ENCODE peak calls at places on chromosomes 1 and 21, in ten cellular contexts. C is mesothelial cell of epicardium; U is GM20000; A is aorta; Z is activated T-helper 2 cell treated with anti-CD3 and anti-CD28 coated beads, Interferon-gamma antibody, Interleukin-2, Interleukin-4, amounts not matched to agents 10 μg/mL and 5 μg/mL and 100 μg/mL, durations not matched to agents 14 hours and 24 hours and 36 hours; Y is HFF-Myc; R is NCI-H69; H is endodermal cell; P is cerebellar cortex; G is IMR-90. L is an unnamed sample.

GRCh38 chr1:227896710-227897655 is 50.7 kb downstream of the WNT9A start:
- DNase-seq in C (peak), U (no peak), A (peak), Z (no peak), Y (no peak), R (no peak), H (peak), P (no peak), G (no peak), L (peak)

GRCh38 chr21:25999935-26000582 is 170.5 kb downstream of the APP start:
- DNase-seq in C (no peak), U (no peak), A (no peak), Z (peak), Y (no peak), R (no peak), H (no peak), P (peak), G (no peak), L (no peak)

GRCh38 chr1:1001057-1001630 is 1.2 kb upstream of the HES4 start:
- DNase-seq in C (no peak), U (peak), A (peak), Z (no peak), Y (no peak), R (peak), H (peak), P (no peak), G (no peak), L (no peak)

GRCh38 chr1:11238311-11238710 is 24.0 kb downstream of the MTOR start:
- DNase-seq in C (no peak), U (no peak), A (no peak), Z (no peak), Y (no peak), R (no peak), H (no peak), P (peak), G (no peak), L (no peak)

GRCh38 chr1:236156512-236157208 is 14.3 kb downstream of the GPR137B start:
- DNase-seq in C (no peak), U (peak), A (peak), Z (no peak), Y (no peak), R (peak), H (no peak), P (no peak), G (no peak), L (peak)

GRCh38 chr1:89451011-89451410 is 73.6 kb upstream of the LRRC8B start:
- DNase-seq in C (no peak), U (peak), A (no peak), Z (no peak), Y (no peak), R (no peak), H (no peak), P (no peak), G (peak), L (no peak)

GRCh38 chr1:200131551-200132125 is 104.1 kb downstream of the NR5A2 start:
- DNase-seq in C (no peak), U (no peak), A (no peak), Z (no peak), Y (no peak), R (no peak), H (no peak), P (no peak), G (peak), L (no peak)

GRCh38 chr21:22791986-22792560 is 1793.9 kb downstream of the NCAM2 start:
- DNase-seq in C (no peak), U (peak), A (no peak), Z (no peak), Y (peak), R (peak), H (peak), P (peak), G (peak), L (no peak)

GRCh38 chr1:111604931-111605330 is 14.7 kb upstream of the RAP1A start:
- DNase-seq in C (no peak), U (no peak), A (no peak), Z (no peak), Y (no peak), R (no peak), H (no peak), P (no peak), G (peak), L (no peak)

GRCh38 chr1:5577255-5578040 is 414.8 kb downstream of the NPHP4 start:
- DNase-seq in C (peak), U (no peak), A (no peak), Z (no peak), Y (no peak), R (no peak), H (peak), P (no peak), G (no peak), L (no peak)

GRCh38 chr1:76281306-76281705 is 206.8 kb downstream of the ST6GALNAC3 start:
- DNase-seq in C (no peak), U (no peak), A (no peak), Z (no peak), Y (no peak), R (peak), H (no peak), P (peak), G (no peak), L (no peak)

GRCh38 chr21:37658994-37659458 is 257.2 kb downstream of the KCNJ6 start:
- DNase-seq in C (no peak), U (no peak), A (no peak), Z (no peak), Y (peak), R (peak), H (no peak), P (no peak), G (peak), L (no peak)

GRCh38 chr21:26405071-26405470 is 168.0 kb downstream of the CYYR1 start:
- DNase-seq in C (no peak), U (no peak), A (no peak), Z (no peak), Y (no peak), R (no peak), H (no peak), P (no peak), G (peak), L (no peak)

GRCh38 chr1:81559662-81560350 is 240.9 kb upstream of the ADGRL2 start:
- DNase-seq in C (no peak), U (no peak), A (no peak), Z (no peak), Y (no peak), R (no peak), H (no peak), P (no peak), G (no peak), L (no peak)

GRCh38 chr21:33362044-33362555 is 37.3 kb downstream of the IFNAR1 start:
- DNase-seq in C (no peak), U (no peak), A (no peak), Z (peak), Y (no peak), R (peak), H (peak), P (peak), G (no peak), L (no peak)

GRCh38 chr1:24364975-24365678 is 46.0 kb downstream of the GRHL3 start:
- DNase-seq in C (no peak), U (peak), A (no peak), Z (peak), Y (peak), R (peak), H (no peak), P (no peak), G (peak), L (no peak)

GRCh38 chr1:19955529-19956170 is 23.8 kb downstream of the PLA2G2A start:
- DNase-seq in C (no peak), U (no peak), A (no peak), Z (no peak), Y (no peak), R (peak), H (no peak), P (no peak), G (no peak), L (no peak)